ENCODE peak calls at places on chromosomes 3 and 15, in seven cellular contexts. A, R, O, I, D, L and F are unnamed samples.
A peak's percentile ranks its signal among the peaks of the same experiment; 100 is the strongest.

GRCh38 chr3:187798126-187798525 is 52.9 kb upstream of the BCL6 start:
- DNase-seq in A (no peak), R (no peak), O (no peak), I (no peak), D (no peak), L (no peak), F (no peak)

GRCh38 chr15:77420610-77421369 is at the start of gene HMG20A:
- DNase-seq in A (peak; percentile 24), R (peak; percentile 66), O (peak; percentile 32), I (peak; percentile 63), D (peak; percentile 18), L (peak; percentile 35), F (peak; percentile 52)

GRCh38 chr3:21620511-21621395 is 130.3 kb downstream of the ZNF385D start:
- DNase-seq in A (no peak), R (no peak), O (no peak), I (no peak), D (no peak), L (no peak), F (peak; percentile 39)

GRCh38 chr3:187185759-187186158 is 11.5 kb upstream of the RTP1 start:
- DNase-seq in A (no peak), R (no peak), O (no peak), I (no peak), D (no peak), L (no peak), F (no peak)

GRCh38 chr3:64541803-64542202 is 146.0 kb downstream of the ADAMTS9 start:
- DNase-seq in A (no peak), R (no peak), O (no peak), I (no peak), D (no peak), L (no peak), F (no peak)

GRCh38 chr3:141552440-141552991 is 65.7 kb downstream of the RASA2 start:
- DNase-seq in A (no peak), R (no peak), O (no peak), I (no peak), D (no peak), L (no peak), F (no peak)

GRCh38 chr15:80789296-80789695 is 10.1 kb downstream of the CEMIP start:
- DNase-seq in A (no peak), R (no peak), O (no peak), I (no peak), D (no peak), L (no peak), F (peak; percentile 41)

GRCh38 chr15:73165435-73165834 is 113.2 kb downstream of the NEO1 start:
- DNase-seq in A (no peak), R (no peak), O (no peak), I (no peak), D (no peak), L (no peak), F (no peak)

GRCh38 chr3:132904-133303 is 63.7 kb upstream of the CHL1 start:
- DNase-seq in A (no peak), R (no peak), O (no peak), I (no peak), D (no peak), L (no peak), F (no peak)

GRCh38 chr3:158936530-158937113 is 134.8 kb downstream of the MFSD1 start:
- DNase-seq in A (no peak), R (no peak), O (no peak), I (no peak), D (no peak), L (no peak), F (no peak)

GRCh38 chr15:42151736-42152135 is 4.7 kb downstream of the PLA2G4F start:
- DNase-seq in A (no peak), R (no peak), O (no peak), I (no peak), D (no peak), L (no peak), F (no peak)

GRCh38 chr15:41935566-41936020 is 36.8 kb downstream of the EHD4 start:
- DNase-seq in A (no peak), R (no peak), O (no peak), I (no peak), D (no peak), L (no peak), F (peak; percentile 28)

GRCh38 chr15:59388670-59389069 is 16.0 kb upstream of the MYO1E start:
- DNase-seq in A (no peak), R (no peak), O (no peak), I (no peak), D (no peak), L (no peak), F (no peak)

GRCh38 chr3:107969994-107970896 is 120.6 kb downstream of the CD47 start:
- DNase-seq in A (no peak), R (no peak), O (no peak), I (no peak), D (no peak), L (no peak), F (peak; percentile 22)

GRCh38 chr3:108305484-108306172 is 9.3 kb downstream of the HHLA2 start:
- DNase-seq in A (no peak), R (no peak), O (no peak), I (peak; percentile 12), D (no peak), L (no peak), F (peak; percentile 83)

GRCh38 chr3:126618760-126619159 is 36.2 kb downstream of the TXNRD3 start:
- DNase-seq in A (no peak), R (no peak), O (no peak), I (no peak), D (no peak), L (no peak), F (no peak)

GRCh38 chr15:99955532-99955931 is 222.3 kb upstream of the LYSMD4 start:
- DNase-seq in A (no peak), R (no peak), O (no peak), I (no peak), D (no peak), L (no peak), F (no peak)

GRCh38 chr3:149555941-149556340 is 81.4 kb downstream of the TM4SF4 start:
- DNase-seq in A (no peak), R (no peak), O (no peak), I (no peak), D (no peak), L (no peak), F (no peak)